ENCODE peak calls at places on chromosomes 16 and 17, in ten cellular contexts. One of them, this sample, is unnamed.

GRCh38 chr16:89193021-89193575 is 7.2 kb downstream of the SLC22A31 start:
- DNase-seq in MM.1S: peak
- DNase-seq in Peyer's patch: peak
- DNase-seq in left lung: peak
- DNase-seq in colonic mucosa: peak
- DNase-seq in heart left ventricle: no peak
- DNase-seq in PC-9: no peak
- DNase-seq in kidney: peak
- DNase-seq in prostate gland: no peak
- DNase-seq in AG04450: no peak
- DNase-seq in this sample: no peak

GRCh38 chr17:42783062-42783777 is 2.8 kb downstream of the WNK4 start:
- DNase-seq in MM.1S: no peak
- DNase-seq in Peyer's patch: no peak
- DNase-seq in left lung: no peak
- DNase-seq in colonic mucosa: no peak
- DNase-seq in heart left ventricle: no peak
- DNase-seq in PC-9: peak
- DNase-seq in kidney: no peak
- DNase-seq in prostate gland: no peak
- DNase-seq in AG04450: peak
- DNase-seq in this sample: no peak

GRCh38 chr17:17935321-17936271 is 36.6 kb downstream of the TOM1L2 start:
- DNase-seq in MM.1S: no peak
- DNase-seq in Peyer's patch: peak
- DNase-seq in left lung: no peak
- DNase-seq in colonic mucosa: peak
- DNase-seq in heart left ventricle: no peak
- DNase-seq in PC-9: peak
- DNase-seq in kidney: no peak
- DNase-seq in prostate gland: no peak
- DNase-seq in AG04450: peak
- DNase-seq in this sample: no peak

GRCh38 chr16:69772560-69773254 is 10.6 kb downstream of the WWP2 start:
- DNase-seq in MM.1S: no peak
- DNase-seq in Peyer's patch: no peak
- DNase-seq in left lung: no peak
- DNase-seq in colonic mucosa: no peak
- DNase-seq in heart left ventricle: no peak
- DNase-seq in PC-9: no peak
- DNase-seq in kidney: no peak
- DNase-seq in prostate gland: no peak
- DNase-seq in AG04450: no peak
- DNase-seq in this sample: no peak

GRCh38 chr17:16444258-16444886 is 29.0 kb downstream of the TRPV2 start:
- DNase-seq in MM.1S: no peak
- DNase-seq in Peyer's patch: no peak
- DNase-seq in left lung: peak
- DNase-seq in colonic mucosa: no peak
- DNase-seq in heart left ventricle: no peak
- DNase-seq in PC-9: no peak
- DNase-seq in kidney: no peak
- DNase-seq in prostate gland: no peak
- DNase-seq in AG04450: no peak
- DNase-seq in this sample: no peak

GRCh38 chr17:56119191-56119590 is 34.1 kb upstream of the ANKFN1 start:
- DNase-seq in MM.1S: no peak
- DNase-seq in Peyer's patch: no peak
- DNase-seq in left lung: no peak
- DNase-seq in colonic mucosa: no peak
- DNase-seq in heart left ventricle: no peak
- DNase-seq in PC-9: no peak
- DNase-seq in kidney: no peak
- DNase-seq in prostate gland: no peak
- DNase-seq in AG04450: no peak
- DNase-seq in this sample: no peak

GRCh38 chr17:67353929-67354557 is 12.3 kb downstream of the PSMD12 start:
- DNase-seq in MM.1S: no peak
- DNase-seq in Peyer's patch: no peak
- DNase-seq in left lung: no peak
- DNase-seq in colonic mucosa: no peak
- DNase-seq in heart left ventricle: no peak
- DNase-seq in PC-9: no peak
- DNase-seq in kidney: no peak
- DNase-seq in prostate gland: no peak
- DNase-seq in AG04450: no peak
- DNase-seq in this sample: no peak

GRCh38 chr17:66963521-66964082 is 905 bp upstream of the CACNG4 start:
- DNase-seq in MM.1S: no peak
- DNase-seq in Peyer's patch: no peak
- DNase-seq in left lung: peak
- DNase-seq in colonic mucosa: no peak
- DNase-seq in heart left ventricle: no peak
- DNase-seq in PC-9: no peak
- DNase-seq in kidney: no peak
- DNase-seq in prostate gland: no peak
- DNase-seq in AG04450: no peak
- DNase-seq in this sample: no peak

GRCh38 chr16:55499951-55500350 is 8.9 kb upstream of the LPCAT2 start:
- DNase-seq in MM.1S: no peak
- DNase-seq in Peyer's patch: no peak
- DNase-seq in left lung: no peak
- DNase-seq in colonic mucosa: peak
- DNase-seq in heart left ventricle: no peak
- DNase-seq in PC-9: peak
- DNase-seq in kidney: no peak
- DNase-seq in prostate gland: no peak
- DNase-seq in AG04450: peak
- DNase-seq in this sample: no peak

DNA sequence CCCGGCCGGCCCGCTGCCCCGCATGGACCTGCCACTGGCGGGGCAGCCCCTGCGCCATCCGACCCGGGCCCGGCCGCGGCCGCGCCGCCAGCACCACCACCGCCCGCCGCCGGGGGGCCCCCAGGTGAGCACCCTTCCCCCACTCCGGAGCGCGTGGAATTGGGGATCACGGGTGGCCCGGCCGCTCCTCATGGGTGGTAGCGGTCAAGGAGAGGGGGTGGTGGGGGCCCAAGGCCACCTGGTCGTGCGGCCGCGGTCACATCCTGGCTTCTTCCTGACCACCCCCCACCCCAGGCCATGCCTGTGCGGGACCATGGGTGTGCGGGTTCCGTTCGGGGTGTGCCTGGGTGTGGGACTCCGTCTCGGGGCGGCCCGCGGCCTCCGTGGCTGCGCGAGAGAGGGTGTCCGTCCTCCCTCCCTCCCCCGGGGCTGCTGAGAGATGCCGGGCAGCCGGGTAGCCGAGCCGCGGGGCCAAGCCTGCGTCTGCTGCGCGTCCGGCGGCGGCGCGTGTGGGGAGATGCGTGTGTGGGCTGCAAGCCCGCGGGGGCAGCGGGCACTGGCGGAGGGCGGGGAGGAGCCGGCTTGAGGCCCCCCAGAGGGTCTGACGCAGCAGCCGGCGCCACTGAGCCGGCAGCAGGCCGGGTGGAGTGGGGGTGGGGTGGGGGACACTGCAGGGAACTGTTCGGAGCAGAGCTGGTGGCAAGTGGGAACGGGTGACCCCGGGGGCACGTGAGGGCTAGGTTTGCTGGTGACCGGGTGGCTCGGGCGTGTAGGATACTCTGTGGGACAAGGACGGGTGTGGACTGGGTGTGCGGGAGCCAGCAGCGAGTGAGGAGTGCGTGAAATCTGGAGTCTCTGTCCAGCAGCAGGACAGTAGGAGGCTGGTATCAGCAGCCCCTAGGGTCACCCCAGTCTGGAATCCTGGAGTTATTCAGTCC is 6.7 kb downstream of the ACD start:
- DNase-seq in MM.1S: no peak
- DNase-seq in Peyer's patch: no peak
- DNase-seq in left lung: peak
- DNase-seq in colonic mucosa: no peak
- DNase-seq in heart left ventricle: no peak
- DNase-seq in PC-9: no peak
- DNase-seq in kidney: peak
- DNase-seq in prostate gland: no peak
- DNase-seq in AG04450: no peak
- DNase-seq in this sample: no peak
- TF ChIP-seq CTCF in MM.1S: no peak
- TF ChIP-seq CTCF in Peyer's patch: no peak
- TF ChIP-seq CTCF in left lung: no peak
- TF ChIP-seq CTCF in colonic mucosa: no peak
- TF ChIP-seq CTCF in heart left ventricle: no peak
- TF ChIP-seq CTCF in PC-9: peak
- TF ChIP-seq CTCF in kidney: no peak
- TF ChIP-seq CTCF in prostate gland: no peak
- TF ChIP-seq CTCF in AG04450: peak
- TF ChIP-seq CTCF in this sample: no peak

DNA sequence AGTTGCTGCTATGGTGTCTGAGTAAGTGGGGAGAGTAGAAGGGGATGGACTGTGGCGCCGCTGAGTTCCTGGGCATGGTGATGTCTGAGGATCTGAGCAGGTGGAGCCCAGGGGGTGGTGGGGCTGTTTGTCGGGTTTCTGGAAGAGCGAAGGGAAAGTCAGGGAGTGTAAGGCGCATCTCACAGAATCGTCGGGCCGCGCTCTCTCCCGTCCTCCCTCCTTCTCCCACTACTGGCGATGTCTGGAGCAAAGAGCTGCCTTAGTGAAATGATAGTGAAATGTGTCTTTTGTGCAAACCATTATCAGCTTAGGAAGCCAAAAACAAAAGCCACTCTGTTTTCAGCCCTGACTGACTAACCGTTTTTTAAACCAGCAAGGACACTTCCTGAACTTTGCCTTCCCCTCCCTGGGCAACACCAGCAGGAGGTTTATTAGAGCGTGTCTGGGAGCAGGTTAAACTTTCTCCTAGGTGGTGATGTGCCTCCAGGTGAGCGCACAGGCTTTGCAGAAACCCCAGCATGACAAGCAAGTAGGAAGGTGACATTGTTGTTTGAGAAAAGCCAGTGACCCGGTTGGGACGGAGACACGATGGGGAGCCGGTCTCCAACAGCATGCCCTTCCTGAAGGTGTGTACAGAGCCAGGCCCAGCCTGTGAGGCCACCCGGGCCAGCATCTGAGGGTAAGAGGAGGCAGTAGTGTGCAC is 49.1 kb downstream of the RAB11FIP3 start:
- DNase-seq in MM.1S: no peak
- DNase-seq in Peyer's patch: peak
- DNase-seq in left lung: no peak
- DNase-seq in colonic mucosa: peak
- DNase-seq in heart left ventricle: no peak
- DNase-seq in PC-9: no peak
- DNase-seq in kidney: no peak
- DNase-seq in prostate gland: no peak
- DNase-seq in AG04450: no peak
- DNase-seq in this sample: no peak
- H3K27ac ChIP-seq in MM.1S: no peak
- H3K27ac ChIP-seq in Peyer's patch: no peak
- H3K27ac ChIP-seq in left lung: no peak
- H3K27ac ChIP-seq in colonic mucosa: peak
- H3K27ac ChIP-seq in heart left ventricle: no peak
- H3K27ac ChIP-seq in PC-9: no peak
- H3K27ac ChIP-seq in kidney: peak
- H3K27ac ChIP-seq in prostate gland: no peak
- H3K27ac ChIP-seq in AG04450: no peak
- H3K27ac ChIP-seq in this sample: no peak

DNA sequence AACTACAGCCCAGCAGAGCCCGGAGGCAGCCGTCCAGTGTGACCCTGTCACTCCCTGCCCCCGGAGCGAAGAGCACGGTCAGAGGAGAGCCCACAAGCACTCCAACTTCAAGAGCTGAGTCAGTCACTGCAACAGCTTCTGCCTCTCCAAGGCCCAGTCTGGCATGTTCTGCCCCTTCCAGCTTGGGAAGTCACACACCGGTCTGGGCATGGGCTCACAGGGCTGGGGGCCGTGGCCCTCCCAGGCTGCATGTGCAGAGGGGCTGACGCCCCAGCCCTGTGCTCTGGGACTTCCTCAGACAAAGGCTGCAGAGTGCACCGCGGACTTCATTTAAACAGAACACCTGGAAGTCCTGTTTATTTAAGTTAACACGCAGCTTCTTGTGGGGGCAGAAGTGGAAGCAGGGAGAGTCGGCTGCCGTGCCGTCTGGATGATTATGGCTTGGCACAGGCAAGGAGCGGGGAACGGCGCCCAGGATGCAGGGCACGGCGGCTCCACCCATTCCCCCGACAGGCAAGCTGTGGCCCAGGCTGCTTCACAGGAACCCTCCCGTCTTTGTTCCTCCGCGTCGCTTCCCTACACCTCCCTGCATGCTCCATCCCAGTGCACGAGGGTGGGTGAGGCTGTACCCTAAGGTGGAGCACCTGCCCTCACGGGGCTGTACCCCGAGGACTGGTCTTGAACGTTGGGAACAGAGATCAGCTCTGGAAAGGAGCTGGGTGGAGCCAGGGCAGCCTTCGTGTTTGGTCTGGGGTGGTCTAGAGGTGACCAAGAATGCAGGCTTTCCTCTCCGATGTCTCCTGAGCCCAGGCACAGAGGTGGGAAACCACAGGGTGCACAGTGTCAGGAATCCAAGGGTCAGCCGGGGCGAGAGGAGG is 68.8 kb upstream of the METRNL start:
- DNase-seq in MM.1S: no peak
- DNase-seq in Peyer's patch: no peak
- DNase-seq in left lung: no peak
- DNase-seq in colonic mucosa: no peak
- DNase-seq in heart left ventricle: no peak
- DNase-seq in PC-9: no peak
- DNase-seq in kidney: no peak
- DNase-seq in prostate gland: no peak
- DNase-seq in AG04450: no peak
- DNase-seq in this sample: no peak
- H3K4me3 ChIP-seq in MM.1S: no peak
- H3K4me3 ChIP-seq in Peyer's patch: no peak
- H3K4me3 ChIP-seq in left lung: no peak
- H3K4me3 ChIP-seq in colonic mucosa: no peak
- H3K4me3 ChIP-seq in heart left ventricle: no peak
- H3K4me3 ChIP-seq in PC-9: no peak
- H3K4me3 ChIP-seq in kidney: no peak
- H3K4me3 ChIP-seq in prostate gland: no peak
- H3K4me3 ChIP-seq in AG04450: no peak
- H3K4me3 ChIP-seq in this sample: no peak

DNA sequence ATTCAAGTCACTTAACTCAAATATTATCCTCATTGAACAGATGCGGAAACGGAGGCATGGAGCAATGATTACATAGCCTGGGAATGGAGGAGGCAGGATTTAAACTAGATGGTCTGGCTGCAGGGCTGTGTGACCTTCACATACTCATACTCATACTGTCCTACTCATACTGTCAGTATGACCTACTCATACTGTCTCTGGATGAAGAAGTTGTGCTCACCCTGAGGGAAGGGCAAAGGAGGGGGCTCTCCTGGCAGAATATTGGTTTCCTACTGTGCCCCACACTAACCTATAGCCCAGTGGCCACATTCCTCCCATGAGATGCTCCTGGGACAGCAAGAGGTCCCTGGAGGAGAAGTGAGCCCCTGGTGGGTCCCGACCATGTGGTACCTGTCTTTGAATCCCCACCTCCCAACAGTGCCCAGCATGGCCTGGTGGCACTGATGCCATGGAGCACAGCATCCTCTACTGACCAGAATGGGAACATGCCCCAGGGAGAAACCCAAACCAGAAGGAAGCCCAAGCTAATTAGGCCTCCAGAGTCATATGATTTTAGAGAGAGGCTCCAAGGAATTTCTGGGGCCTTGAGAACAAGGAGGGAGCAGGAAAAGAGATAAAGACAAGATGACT is 197.3 kb upstream of the SDK2 start:
- DNase-seq in MM.1S: no peak
- DNase-seq in Peyer's patch: no peak
- DNase-seq in left lung: no peak
- DNase-seq in colonic mucosa: no peak
- DNase-seq in heart left ventricle: no peak
- DNase-seq in PC-9: no peak
- DNase-seq in kidney: no peak
- DNase-seq in prostate gland: no peak
- DNase-seq in AG04450: no peak
- DNase-seq in this sample: no peak
- TF ChIP-seq CTCF in MM.1S: no peak
- TF ChIP-seq CTCF in Peyer's patch: peak
- TF ChIP-seq CTCF in left lung: no peak
- TF ChIP-seq CTCF in colonic mucosa: peak
- TF ChIP-seq CTCF in heart left ventricle: peak
- TF ChIP-seq CTCF in PC-9: peak
- TF ChIP-seq CTCF in kidney: peak
- TF ChIP-seq CTCF in prostate gland: peak
- TF ChIP-seq CTCF in AG04450: no peak
- TF ChIP-seq CTCF in this sample: peak

This sample was measured in ascending aorta.